ENCODE peak calls at places on chromosomes 13 and 19, in nine cellular contexts. W is H7; Q is C1 segment of cervical spinal cord; I is lower leg skin; O is immature natural killer cell; P is spleen; K is progenitor cell of endocrine pancreas; D is IMR-90; A is stimulated activated CD8-positive, alpha-beta memory T cell treated with anti-CD3 and anti-CD28 coated beads, Interleukin-2, amount 100 ng/mL, for 1 hour. S is an unnamed sample.

GRCh38 chr13:72889496-72889895 is 107.6 kb downstream of the PIBF1 start:
- DNase-seq in A (no peak), D (no peak), O (no peak), Q (no peak), K (no peak), I (no peak), P (no peak), W (no peak), S (no peak)

GRCh38 chr13:85772379-85772778 is 26.8 kb downstream of the SLITRK6 start:
- DNase-seq in D (peak; percentile 7), W (no peak), O (no peak), I (no peak), K (no peak), Q (no peak), A (no peak), P (no peak), S (no peak)

GRCh38 chr19:2820112-2820702 is 539 bp downstream of the ZNF554 start:
- DNase-seq in P (no peak), W (no peak), Q (peak; percentile 38), I (no peak), O (no peak), K (no peak), A (no peak), D (no peak), S (no peak)

GRCh38 chr13:110464547-110465343 is 96.8 kb downstream of the RAB20 start:
- DNase-seq in W (no peak), I (no peak), D (no peak), A (no peak), O (no peak), P (no peak), K (no peak), Q (no peak), S (no peak)

GRCh38 chr13:34372581-34372980 is 554.6 kb downstream of the RFC3 start:
- DNase-seq in O (no peak), Q (no peak), K (no peak), D (no peak), W (no peak), A (no peak), I (no peak), P (no peak), S (no peak)

GRCh38 chr13:61664821-61665705 is 249.4 kb upstream of the PCDH20 start:
- DNase-seq in W (no peak), K (no peak), A (no peak), Q (no peak), D (no peak), O (no peak), I (no peak), P (peak; percentile 49), S (no peak)

GRCh38 chr19:7007859-7008258 is 13.4 kb downstream of the MBD3L2B start:
- DNase-seq in P (no peak), Q (no peak), A (no peak), W (no peak), D (no peak), K (no peak), O (no peak), I (no peak), S (no peak)

GRCh38 chr19:10895363-10895762 is 24.0 kb downstream of the CARM1 start:
- DNase-seq in I (no peak), D (no peak), A (no peak), K (no peak), O (no peak), P (no peak), Q (no peak), W (no peak), S (no peak)

GRCh38 chr13:52949744-52950143 is 78.9 kb upstream of the OLFM4 start:
- DNase-seq in D (no peak), I (no peak), P (no peak), Q (peak; percentile 34), K (no peak), W (no peak), O (no peak), A (no peak), S (no peak)

GRCh38 chr13:35927554-35927953 is 203.6 kb downstream of the DCLK1 start:
- DNase-seq in W (no peak), Q (no peak), I (no peak), A (no peak), P (no peak), O (no peak), D (peak; percentile 97), K (no peak), S (no peak)

GRCh38 chr19:57210381-57210780 is 19.1 kb downstream of the ZNF264 start:
- DNase-seq in I (no peak), K (no peak), P (no peak), W (no peak), D (no peak), A (no peak), O (no peak), Q (no peak), S (no peak)

GRCh38 chr13:40109324-40109958 is 454.0 kb downstream of the COG6 start:
- DNase-seq in W (no peak), I (no peak), K (no peak), A (no peak), O (no peak), P (no peak), Q (no peak), D (peak; percentile 73), S (no peak)

GRCh38 chr19:37997911-37998344 is 90.9 kb downstream of the SIPA1L3 start:
- DNase-seq in D (peak; percentile 97), I (no peak), P (no peak), K (no peak), A (no peak), O (no peak), W (no peak), Q (no peak), S (no peak)

GRCh38 chr19:42313096-42313839 is at the start of gene TMEM145:
- DNase-seq in O (peak; percentile 28), W (peak; percentile 96), I (no peak), D (peak; percentile 52), A (no peak), Q (peak; percentile 51), K (peak; percentile 45), P (no peak), S (no peak)

GRCh38 chr19:3322199-3322978 is 44.0 kb upstream of the NFIC start:
- DNase-seq in K (no peak), O (no peak), I (no peak), W (no peak), A (no peak), P (no peak), D (no peak), Q (no peak), S (no peak)

GRCh38 chr13:33927315-33927714 is 109.4 kb downstream of the RFC3 start:
- DNase-seq in W (no peak), I (peak; percentile 27), P (no peak), Q (no peak), O (no peak), D (peak; percentile 64), A (no peak), K (no peak), S (no peak)

GRCh38 chr13:67230774-67231480 is 791 bp upstream of the PCDH9 start:
- DNase-seq in O (no peak), W (peak; percentile 64), Q (peak; percentile 82), I (peak; percentile 20), A (no peak), K (peak; percentile 39), D (peak; percentile 64), P (peak; percentile 87), S (no peak)

GRCh38 chr19:7739801-7740659 is 7.3 kb downstream of the CD209 start:
- DNase-seq in K (no peak), W (no peak), Q (no peak), P (no peak), I (no peak), A (no peak), O (no peak), D (no peak), S (no peak)

GRCh38 chr13:112954488-112955270 is 14.3 kb upstream of the MCF2L start:
- DNase-seq in K (no peak), W (no peak), D (no peak), I (no peak), Q (no peak), A (no peak), P (peak; percentile 44), O (no peak), S (no peak)

GRCh38 chr19:7203317-7203716 is 90.9 kb downstream of the INSR start:
- DNase-seq in P (no peak), A (no peak), D (no peak), O (no peak), W (no peak), Q (no peak), I (no peak), K (no peak), S (no peak)

GRCh38 chr13:110680852-110681251 is 25.1 kb downstream of the CARS2 start:
- DNase-seq in A (no peak), I (no peak), P (peak; percentile 72), W (peak; percentile 89), O (no peak), Q (no peak), K (no peak), D (no peak), S (no peak)

GRCh38 chr19:12774588-12775555 is at the start of gene HOOK2:
- DNase-seq in Q (no peak), P (peak; percentile 93), O (no peak), I (peak; percentile 86), A (no peak), W (peak; percentile 96), K (peak; percentile 94), D (no peak), S (peak; percentile 84)

GRCh38 chr19:35119578-35119977 is 4.0 kb downstream of the FXYD3 start:
- DNase-seq in O (no peak), A (no peak), W (no peak), I (no peak), K (no peak), D (no peak), P (no peak), Q (no peak), S (no peak)

GRCh38 chr19:49133621-49134454 is 14.5 kb downstream of the PPFIA3 start:
- DNase-seq in A (no peak), O (no peak), Q (peak; percentile 17), P (no peak), K (no peak), W (peak; percentile 95), I (peak; percentile 60), D (peak; percentile 70), S (no peak)

GRCh38 chr13:100644328-100644727 is 30.3 kb downstream of the TMTC4 start:
- DNase-seq in D (peak; percentile 37), O (no peak), I (no peak), A (no peak), P (no peak), K (no peak), W (no peak), Q (no peak), S (no peak)

GRCh38 chr19:33891773-33892172 is 95.1 kb downstream of the KCTD15 start:
- DNase-seq in I (no peak), P (no peak), W (no peak), O (no peak), A (no peak), D (no peak), Q (no peak), K (no peak), S (no peak)

GRCh38 chr13:27728271-27728670 is 64.0 kb upstream of the GSX1 start:
- DNase-seq in P (no peak), A (no peak), K (no peak), I (no peak), O (no peak), D (no peak), Q (peak; percentile 25), W (peak; percentile 60), S (no peak)

S was measured in NCI-H1048.